ENCODE peak calls at places on chromosomes 13 and 19, in eight cellular contexts. One of them, this sample, is unnamed.

GRCh38 chr13:51905787-51906186 is 44.0 kb downstream of the CCDC70 start:
- DNase-seq in PC-3: no peak
- DNase-seq in IMR-90: no peak
- DNase-seq in brain microvascular endothelial cell: no peak
- DNase-seq in left ventricle myocardium inferior: no peak
- DNase-seq in endothelial cell of umbilical vein: no peak
- DNase-seq in spleen: no peak
- DNase-seq in GDM1: no peak
- DNase-seq in this sample: no peak

GRCh38 chr13:80630685-80631121 is 289.8 kb upstream of the SPRY2 start:
- DNase-seq in PC-3: peak; percentile 4
- DNase-seq in IMR-90: no peak
- DNase-seq in brain microvascular endothelial cell: peak; percentile 23
- DNase-seq in left ventricle myocardium inferior: no peak
- DNase-seq in endothelial cell of umbilical vein: peak; percentile 85
- DNase-seq in spleen: no peak
- DNase-seq in GDM1: no peak
- DNase-seq in this sample: peak; percentile 58

GRCh38 chr19:12946092-12946845 is 607 bp downstream of the RAD23A start:
- DNase-seq in PC-3: peak; percentile 82
- DNase-seq in IMR-90: peak; percentile 80
- DNase-seq in brain microvascular endothelial cell: peak; percentile 83
- DNase-seq in left ventricle myocardium inferior: peak; percentile 62
- DNase-seq in endothelial cell of umbilical vein: peak; percentile 81
- DNase-seq in spleen: peak; percentile 90
- DNase-seq in GDM1: no peak
- DNase-seq in this sample: peak; percentile 80

GRCh38 chr13:87259479-87260083 is 411.6 kb upstream of the SLITRK5 start:
- DNase-seq in PC-3: peak; percentile 29
- DNase-seq in IMR-90: no peak
- DNase-seq in brain microvascular endothelial cell: no peak
- DNase-seq in left ventricle myocardium inferior: no peak
- DNase-seq in endothelial cell of umbilical vein: no peak
- DNase-seq in spleen: no peak
- DNase-seq in GDM1: no peak
- DNase-seq in this sample: peak; percentile 32

GRCh38 chr13:20477394-20477793 is 48.3 kb downstream of the CRYL1 start:
- DNase-seq in PC-3: no peak
- DNase-seq in IMR-90: no peak
- DNase-seq in brain microvascular endothelial cell: no peak
- DNase-seq in left ventricle myocardium inferior: no peak
- DNase-seq in endothelial cell of umbilical vein: no peak
- DNase-seq in spleen: no peak
- DNase-seq in GDM1: no peak
- DNase-seq in this sample: no peak

GRCh38 chr19:45040059-45040767 is 1.4 kb downstream of the CLASRP start:
- DNase-seq in PC-3: no peak
- DNase-seq in IMR-90: no peak
- DNase-seq in brain microvascular endothelial cell: no peak
- DNase-seq in left ventricle myocardium inferior: no peak
- DNase-seq in endothelial cell of umbilical vein: no peak
- DNase-seq in spleen: no peak
- DNase-seq in GDM1: no peak
- DNase-seq in this sample: no peak

GRCh38 chr19:54229146-54229545 is 6.3 kb upstream of the LILRB3 start:
- DNase-seq in PC-3: no peak
- DNase-seq in IMR-90: no peak
- DNase-seq in brain microvascular endothelial cell: no peak
- DNase-seq in left ventricle myocardium inferior: no peak
- DNase-seq in endothelial cell of umbilical vein: no peak
- DNase-seq in spleen: no peak
- DNase-seq in GDM1: no peak
- DNase-seq in this sample: no peak

GRCh38 chr19:11887247-11887617 is 350 bp upstream of the ZNF69 start:
- DNase-seq in PC-3: no peak
- DNase-seq in IMR-90: no peak
- DNase-seq in brain microvascular endothelial cell: no peak
- DNase-seq in left ventricle myocardium inferior: no peak
- DNase-seq in endothelial cell of umbilical vein: no peak
- DNase-seq in spleen: no peak
- DNase-seq in GDM1: no peak
- DNase-seq in this sample: no peak

GRCh38 chr19:54937926-54938325 is 9.4 kb downstream of the NLRP7 start:
- DNase-seq in PC-3: no peak
- DNase-seq in IMR-90: no peak
- DNase-seq in brain microvascular endothelial cell: no peak
- DNase-seq in left ventricle myocardium inferior: no peak
- DNase-seq in endothelial cell of umbilical vein: no peak
- DNase-seq in spleen: no peak
- DNase-seq in GDM1: no peak
- DNase-seq in this sample: no peak

GRCh38 chr13:79398169-79398568 is 7.9 kb downstream of the RBM26 start:
- DNase-seq in PC-3: no peak
- DNase-seq in IMR-90: no peak
- DNase-seq in brain microvascular endothelial cell: no peak
- DNase-seq in left ventricle myocardium inferior: no peak
- DNase-seq in endothelial cell of umbilical vein: no peak
- DNase-seq in spleen: no peak
- DNase-seq in GDM1: no peak
- DNase-seq in this sample: no peak

GRCh38 chr19:54947381-54947780 is at the start of gene NLRP7:
- DNase-seq in PC-3: no peak
- DNase-seq in IMR-90: no peak
- DNase-seq in brain microvascular endothelial cell: no peak
- DNase-seq in left ventricle myocardium inferior: no peak
- DNase-seq in endothelial cell of umbilical vein: no peak
- DNase-seq in spleen: no peak
- DNase-seq in GDM1: no peak
- DNase-seq in this sample: no peak

GRCh38 chr19:15213715-15214381 is 13.1 kb upstream of the NOTCH3 start:
- DNase-seq in PC-3: no peak
- DNase-seq in IMR-90: no peak
- DNase-seq in brain microvascular endothelial cell: peak; percentile 25
- DNase-seq in left ventricle myocardium inferior: peak; percentile 84
- DNase-seq in endothelial cell of umbilical vein: no peak
- DNase-seq in spleen: no peak
- DNase-seq in GDM1: no peak
- DNase-seq in this sample: no peak

GRCh38 chr19:48169585-48169973 is 565 bp downstream of the LIG1 start:
- DNase-seq in PC-3: peak; percentile 66
- DNase-seq in IMR-90: peak; percentile 56
- DNase-seq in brain microvascular endothelial cell: peak; percentile 49
- DNase-seq in left ventricle myocardium inferior: peak; percentile 64
- DNase-seq in endothelial cell of umbilical vein: no peak
- DNase-seq in spleen: peak; percentile 95
- DNase-seq in GDM1: peak; percentile 28
- DNase-seq in this sample: no peak

GRCh38 chr19:2461751-2462634 is 5.2 kb upstream of the LMNB2 start:
- DNase-seq in PC-3: peak; percentile 81
- DNase-seq in IMR-90: peak; percentile 56
- DNase-seq in brain microvascular endothelial cell: no peak
- DNase-seq in left ventricle myocardium inferior: peak; percentile 67
- DNase-seq in endothelial cell of umbilical vein: peak; percentile 71
- DNase-seq in spleen: peak; percentile 85
- DNase-seq in GDM1: no peak
- DNase-seq in this sample: peak; percentile 92

GRCh38 chr13:49830721-49831120 is 38.2 kb upstream of the KPNA3 start:
- DNase-seq in PC-3: no peak
- DNase-seq in IMR-90: no peak
- DNase-seq in brain microvascular endothelial cell: no peak
- DNase-seq in left ventricle myocardium inferior: no peak
- DNase-seq in endothelial cell of umbilical vein: no peak
- DNase-seq in spleen: no peak
- DNase-seq in GDM1: no peak
- DNase-seq in this sample: no peak

GRCh38 chr19:6292006-6292405 is 12.2 kb upstream of the MLLT1 start:
- DNase-seq in PC-3: no peak
- DNase-seq in IMR-90: no peak
- DNase-seq in brain microvascular endothelial cell: no peak
- DNase-seq in left ventricle myocardium inferior: no peak
- DNase-seq in endothelial cell of umbilical vein: no peak
- DNase-seq in spleen: no peak
- DNase-seq in GDM1: no peak
- DNase-seq in this sample: no peak

GRCh38 chr19:17743874-17744273 is 7.4 kb upstream of the FCHO1 start:
- DNase-seq in PC-3: peak; percentile 36
- DNase-seq in IMR-90: peak; percentile 63
- DNase-seq in brain microvascular endothelial cell: peak; percentile 16
- DNase-seq in left ventricle myocardium inferior: no peak
- DNase-seq in endothelial cell of umbilical vein: peak; percentile 40
- DNase-seq in spleen: no peak
- DNase-seq in GDM1: no peak
- DNase-seq in this sample: peak; percentile 53

GRCh38 chr13:79782541-79783216 is 301.7 kb downstream of the NDFIP2 start:
- DNase-seq in PC-3: no peak
- DNase-seq in IMR-90: peak; percentile 77
- DNase-seq in brain microvascular endothelial cell: peak; percentile 86
- DNase-seq in left ventricle myocardium inferior: peak; percentile 68
- DNase-seq in endothelial cell of umbilical vein: peak; percentile 93
- DNase-seq in spleen: peak; percentile 74
- DNase-seq in GDM1: no peak
- DNase-seq in this sample: no peak

GRCh38 chr19:49677232-49677881 is at the start of gene PRMT1:
- DNase-seq in PC-3: peak; percentile 47
- DNase-seq in IMR-90: no peak
- DNase-seq in brain microvascular endothelial cell: no peak
- DNase-seq in left ventricle myocardium inferior: no peak
- DNase-seq in endothelial cell of umbilical vein: no peak
- DNase-seq in spleen: peak; percentile 92
- DNase-seq in GDM1: no peak
- DNase-seq in this sample: no peak

GRCh38 chr13:33316890-33317289 is 31.3 kb upstream of the STARD13 start:
- DNase-seq in PC-3: no peak
- DNase-seq in IMR-90: peak; percentile 16
- DNase-seq in brain microvascular endothelial cell: no peak
- DNase-seq in left ventricle myocardium inferior: no peak
- DNase-seq in endothelial cell of umbilical vein: no peak
- DNase-seq in spleen: no peak
- DNase-seq in GDM1: no peak
- DNase-seq in this sample: no peak

GRCh38 chr19:32041681-32042292 is 303.6 kb upstream of the ZNF507 start:
- DNase-seq in PC-3: no peak
- DNase-seq in IMR-90: peak; percentile 31
- DNase-seq in brain microvascular endothelial cell: peak; percentile 10
- DNase-seq in left ventricle myocardium inferior: peak; percentile 27
- DNase-seq in endothelial cell of umbilical vein: no peak
- DNase-seq in spleen: no peak
- DNase-seq in GDM1: no peak
- DNase-seq in this sample: no peak

GRCh38 chr19:15294591-15294990 is 37.7 kb downstream of the BRD4 start:
- DNase-seq in PC-3: no peak
- DNase-seq in IMR-90: no peak
- DNase-seq in brain microvascular endothelial cell: no peak
- DNase-seq in left ventricle myocardium inferior: peak; percentile 66
- DNase-seq in endothelial cell of umbilical vein: no peak
- DNase-seq in spleen: peak; percentile 32
- DNase-seq in GDM1: no peak
- DNase-seq in this sample: no peak

GRCh38 chr13:40189885-40190655 is 476.4 kb downstream of the FOXO1 start:
- DNase-seq in PC-3: no peak
- DNase-seq in IMR-90: no peak
- DNase-seq in brain microvascular endothelial cell: no peak
- DNase-seq in left ventricle myocardium inferior: no peak
- DNase-seq in endothelial cell of umbilical vein: peak; percentile 4
- DNase-seq in spleen: no peak
- DNase-seq in GDM1: no peak
- DNase-seq in this sample: no peak

GRCh38 chr13:105847532-105848295 is 687.7 kb downstream of the EFNB2 start:
- DNase-seq in PC-3: peak; percentile 50
- DNase-seq in IMR-90: peak; percentile 12
- DNase-seq in brain microvascular endothelial cell: no peak
- DNase-seq in left ventricle myocardium inferior: no peak
- DNase-seq in endothelial cell of umbilical vein: peak; percentile 73
- DNase-seq in spleen: no peak
- DNase-seq in GDM1: no peak
- DNase-seq in this sample: no peak

GRCh38 chr13:110616103-110617101 is 1.1 kb downstream of the NAXD start:
- DNase-seq in PC-3: peak; percentile 64
- DNase-seq in IMR-90: peak; percentile 72
- DNase-seq in brain microvascular endothelial cell: peak; percentile 45
- DNase-seq in left ventricle myocardium inferior: no peak
- DNase-seq in endothelial cell of umbilical vein: peak; percentile 38
- DNase-seq in spleen: peak; percentile 86
- DNase-seq in GDM1: no peak
- DNase-seq in this sample: peak; percentile 51

GRCh38 chr19:43438291-43439162 is 23.8 kb downstream of the TEX101 start:
- DNase-seq in PC-3: peak; percentile 67
- DNase-seq in IMR-90: peak; percentile 67
- DNase-seq in brain microvascular endothelial cell: no peak
- DNase-seq in left ventricle myocardium inferior: peak; percentile 79
- DNase-seq in endothelial cell of umbilical vein: no peak
- DNase-seq in spleen: no peak
- DNase-seq in GDM1: no peak
- DNase-seq in this sample: no peak

GRCh38 chr13:22040810-22041364 is 370.0 kb downstream of the FGF9 start:
- DNase-seq in PC-3: no peak
- DNase-seq in IMR-90: no peak
- DNase-seq in brain microvascular endothelial cell: no peak
- DNase-seq in left ventricle myocardium inferior: no peak
- DNase-seq in endothelial cell of umbilical vein: no peak
- DNase-seq in spleen: no peak
- DNase-seq in GDM1: no peak
- DNase-seq in this sample: peak; percentile 23

GRCh38 chr13:43905435-43906031 is 25.8 kb downstream of the LACC1 start:
- DNase-seq in PC-3: peak; percentile 80
- DNase-seq in IMR-90: peak; percentile 77
- DNase-seq in brain microvascular endothelial cell: peak; percentile 60
- DNase-seq in left ventricle myocardium inferior: no peak
- DNase-seq in endothelial cell of umbilical vein: peak; percentile 68
- DNase-seq in spleen: no peak
- DNase-seq in GDM1: peak; percentile 53
- DNase-seq in this sample: peak; percentile 61

GRCh38 chr13:22196777-22197176 is 525.9 kb downstream of the FGF9 start:
- DNase-seq in PC-3: no peak
- DNase-seq in IMR-90: no peak
- DNase-seq in brain microvascular endothelial cell: no peak
- DNase-seq in left ventricle myocardium inferior: no peak
- DNase-seq in endothelial cell of umbilical vein: no peak
- DNase-seq in spleen: no peak
- DNase-seq in GDM1: no peak
- DNase-seq in this sample: no peak

GRCh38 chr13:23668557-23668956 is 98.3 kb downstream of the TNFRSF19 start:
- DNase-seq in PC-3: no peak
- DNase-seq in IMR-90: no peak
- DNase-seq in brain microvascular endothelial cell: no peak
- DNase-seq in left ventricle myocardium inferior: peak; percentile 36
- DNase-seq in endothelial cell of umbilical vein: no peak
- DNase-seq in spleen: no peak
- DNase-seq in GDM1: no peak
- DNase-seq in this sample: no peak